ENCODE peak calls at places on chromosomes 13 and 19, in ten cellular contexts. P is endothelial cell of umbilical vein, M is MG63, D is heart left ventricle, C is neural progenitor cell, S is fibroblast of mammary gland, V is NB4, I is HL-60, O is A549, K is suprapubic skin. A is an unnamed sample.

GRCh38 chr19:16628984-16629691 is 1.1 kb upstream of the MED26 start:
- DNase-seq in P (peak; percentile 61), M (no peak), D (peak; percentile 48), C (no peak), S (peak; percentile 76), V (no peak), I (no peak), O (no peak), K (no peak), A (peak; percentile 62)

GRCh38 chr13:111482126-111482525 is 161.7 kb downstream of the TEX29 start:
- DNase-seq in P (no peak), M (no peak), D (no peak), C (no peak), S (no peak), V (no peak), I (no peak), O (no peak), K (no peak), A (no peak)

GRCh38 chr13:76519685-76520084 is 366.5 kb downstream of the KCTD12 start:
- DNase-seq in P (no peak), M (no peak), D (no peak), C (peak; percentile 13), S (no peak), V (no peak), I (no peak), O (no peak), K (no peak), A (no peak)

GRCh38 chr13:44576396-44577235 is 486 bp upstream of the TSC22D1 start:
- DNase-seq in P (no peak), M (peak; percentile 20), D (no peak), C (peak; percentile 62), S (no peak), V (peak; percentile 56), I (no peak), O (no peak), K (peak; percentile 68), A (peak; percentile 11)

GRCh38 chr13:34410653-34411052 is 531.4 kb upstream of the NBEA start:
- DNase-seq in P (no peak), M (no peak), D (no peak), C (no peak), S (peak; percentile 33), V (no peak), I (no peak), O (no peak), K (no peak), A (peak; percentile 34)

GRCh38 chr19:34734601-34735103 is 609 bp downstream of the ZNF181 start:
- DNase-seq in P (no peak), M (no peak), D (no peak), C (peak; percentile 7), S (no peak), V (no peak), I (no peak), O (no peak), K (no peak), A (no peak)

GRCh38 chr13:26482451-26483197 is 74.9 kb upstream of the WASF3 start:
- DNase-seq in P (peak; percentile 79), M (peak; percentile 43), D (no peak), C (peak; percentile 72), S (peak; percentile 80), V (peak; percentile 79), I (peak; percentile 5), O (peak; percentile 71), K (no peak), A (peak; percentile 86)

GRCh38 chr13:84418041-84418440 is 535.8 kb upstream of the SLITRK1 start:
- DNase-seq in P (no peak), M (no peak), D (no peak), C (no peak), S (no peak), V (no peak), I (no peak), O (no peak), K (no peak), A (no peak)

GRCh38 chr19:4429266-4430200 is 27.1 kb downstream of the CHAF1A start:
- DNase-seq in P (no peak), M (no peak), D (no peak), C (no peak), S (peak; percentile 30), V (no peak), I (no peak), O (no peak), K (no peak), A (no peak)

GRCh38 chr13:27821566-27821965 is 29.3 kb downstream of the GSX1 start:
- DNase-seq in P (no peak), M (no peak), D (no peak), C (peak; percentile 74), S (peak; percentile 7), V (no peak), I (no peak), O (no peak), K (no peak), A (no peak)

GRCh38 chr13:27822873-27823311 is 30.6 kb downstream of the GSX1 start:
- DNase-seq in P (peak; percentile 25), M (no peak), D (no peak), C (peak; percentile 39), S (peak; percentile 27), V (no peak), I (no peak), O (no peak), K (no peak), A (peak; percentile 16)

GRCh38 chr13:27820524-27821482 is 28.5 kb downstream of the GSX1 start:
- DNase-seq in P (no peak), M (no peak), D (no peak), C (peak; percentile 82), S (peak; percentile 12), V (no peak), I (no peak), O (no peak), K (no peak), A (no peak)

GRCh38 chr13:27824121-27824520 is 31.8 kb downstream of the GSX1 start:
- DNase-seq in P (no peak), M (no peak), D (no peak), C (no peak), S (no peak), V (no peak), I (no peak), O (no peak), K (no peak), A (no peak)

DNA sequence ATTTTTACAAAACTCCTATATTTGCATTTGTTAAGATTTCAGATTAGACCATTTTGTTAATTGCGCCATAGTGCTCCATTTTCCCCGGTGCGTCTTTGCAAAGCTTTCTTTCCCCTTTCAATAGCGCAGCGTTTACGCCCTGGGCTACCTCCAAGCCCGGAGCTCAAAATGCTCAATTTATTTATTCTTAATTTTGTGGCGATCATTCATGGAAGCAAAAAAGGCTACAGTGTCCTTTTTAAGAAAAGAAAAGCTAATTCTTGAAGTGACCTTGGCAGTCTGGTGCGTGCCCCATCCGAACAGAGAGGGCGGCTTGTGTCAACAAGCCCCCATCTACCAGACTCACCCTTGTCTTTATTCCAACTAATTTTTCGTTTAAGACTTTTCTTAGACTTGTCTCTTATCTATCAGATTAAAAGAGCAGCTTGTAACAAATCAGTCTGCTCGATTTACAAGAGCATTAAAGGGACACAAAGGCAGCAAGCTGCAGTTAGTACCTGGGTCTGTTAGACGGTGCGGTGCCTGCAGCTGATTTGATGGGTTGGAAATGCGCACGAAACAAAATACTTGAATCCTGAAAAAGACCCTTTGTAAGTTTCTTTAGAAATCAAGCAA is 30.1 kb downstream of the GSX1 start:
- DNase-seq in P (peak; percentile 6), M (no peak), D (no peak), C (peak; percentile 54), S (peak; percentile 13), V (no peak), I (no peak), O (no peak), K (no peak), A (no peak)
- H3K4me3 ChIP-seq in P (no peak overlapping the region), M (no peak overlapping the region), D (no peak overlapping the region), C (peak overlapping the region; percentile 42), S (no peak overlapping the region), V (no peak overlapping the region), I (no peak overlapping the region), O (no peak overlapping the region), K (no peak overlapping the region), A (no peak overlapping the region)

GRCh38 chr19:30070198-30070969 is 128.3 kb downstream of the URI1 start:
- DNase-seq in P (no peak), M (no peak), D (no peak), C (peak; percentile 95), S (no peak), V (no peak), I (no peak), O (no peak), K (peak; percentile 44), A (no peak)

GRCh38 chr19:30069535-30070197 is 127.6 kb downstream of the URI1 start:
- DNase-seq in P (no peak), M (no peak), D (no peak), C (no peak), S (no peak), V (no peak), I (no peak), O (no peak), K (peak; percentile 18), A (no peak)

GRCh38 chr19:30070970-30071632 is 129.1 kb downstream of the URI1 start:
- DNase-seq in P (no peak), M (peak; percentile 41), D (peak; percentile 51), C (no peak), S (no peak), V (no peak), I (no peak), O (no peak), K (peak; percentile 50), A (no peak)

GRCh38 chr19:30073152-30074000 is 131.3 kb downstream of the URI1 start:
- DNase-seq in P (no peak), M (no peak), D (no peak), C (no peak), S (no peak), V (no peak), I (no peak), O (no peak), K (peak; percentile 40), A (no peak)

DNA sequence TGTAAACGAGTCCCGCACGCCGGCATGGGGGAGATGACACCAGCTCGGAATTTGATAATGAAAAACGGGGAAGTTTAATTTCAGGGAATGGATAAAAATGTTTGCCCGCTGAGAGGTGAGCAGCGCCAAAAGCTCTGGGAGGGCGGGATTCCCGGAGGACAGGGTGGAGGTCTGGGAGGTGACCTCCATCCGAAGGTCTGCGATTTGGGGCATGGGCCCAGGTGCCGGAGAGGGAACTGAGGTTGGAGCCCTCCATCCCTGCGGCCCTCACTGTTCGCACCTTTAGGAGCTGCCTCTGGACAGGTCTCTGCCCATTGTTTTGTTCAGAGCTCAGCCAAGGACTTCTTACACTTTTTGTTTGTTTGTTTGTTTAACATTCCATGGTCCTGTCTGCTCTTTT is 129.8 kb downstream of the URI1 start:
- DNase-seq in P (no peak), M (no peak), D (no peak), C (no peak), S (no peak), V (no peak), I (no peak), O (no peak), K (peak; percentile 27), A (no peak)
- H3K4me3 ChIP-seq in P (no peak overlapping the region), M (no peak overlapping the region), D (no peak overlapping the region), C (no peak overlapping the region), S (no peak overlapping the region), V (no peak overlapping the region), I (no peak overlapping the region), O (no peak overlapping the region), K (no peak overlapping the region), A (no peak overlapping the region)

GRCh38 chr13:50326746-50327145 is 311.5 kb downstream of the KCNRG start:
- DNase-seq in P (no peak), M (no peak), D (no peak), C (no peak), S (no peak), V (peak; percentile 19), I (no peak), O (no peak), K (no peak), A (no peak)
- H3K4me3 ChIP-seq in P (no peak overlapping the region), M (no peak overlapping the region), D (no peak overlapping the region), C (no peak overlapping the region), S (no peak overlapping the region), V (no peak overlapping the region), I (no peak overlapping the region), O (no peak overlapping the region), K (no peak overlapping the region), A (no peak overlapping the region)

GRCh38 chr13:36377822-36378480 is 31.8 kb upstream of the SPART start:
- DNase-seq in P (no peak), M (no peak), D (no peak), C (no peak), S (no peak), V (no peak), I (no peak), O (no peak), K (no peak), A (peak; percentile 26)
- H3K4me3 ChIP-seq in P (no peak overlapping the region), M (no peak overlapping the region), D (no peak overlapping the region), C (no peak overlapping the region), S (no peak overlapping the region), V (no peak overlapping the region), I (no peak overlapping the region), O (no peak overlapping the region), K (no peak overlapping the region), A (no peak overlapping the region)